ENCODE peak calls at places on chromosomes 5 and 9, in four cellular contexts. A is cardiac septum; N is activated T-helper 1 cell treated with anti-CD3 and anti-CD28 coated beads, Interleukin-2, amount 50 U/mL, for 16 hours; E is CD8-positive, alpha-beta memory T cell. P is an unnamed sample.

GRCh38 chr5:71883745-71884103 is 164.6 kb downstream of the CARTPT start:
- DNase-seq in A (no peak), N (no peak), E (no peak), P (no peak)

GRCh38 chr9:130658893-130659698 is 5.3 kb upstream of the PRDM12 start:
- DNase-seq in A (no peak), N (no peak), E (no peak), P (no peak)

GRCh38 chr5:142000709-142001484 is 11.9 kb downstream of the GNPDA1 start:
- DNase-seq in A (no peak), N (no peak), E (no peak), P (no peak)

GRCh38 chr5:107502711-107503110 is 168.0 kb downstream of the EFNA5 start:
- DNase-seq in A (no peak), N (no peak), E (no peak), P (no peak)

GRCh38 chr5:179821298-179822058 is 773 bp downstream of the SQSTM1 start:
- DNase-seq in A (peak), N (peak), E (peak), P (peak)

GRCh38 chr9:76191493-76191892 is 202.7 kb downstream of the RFK start:
- DNase-seq in A (no peak), N (no peak), E (no peak), P (no peak)

GRCh38 chr9:23686257-23686656 is 139.8 kb downstream of the ELAVL2 start:
- DNase-seq in A (no peak), N (no peak), E (no peak), P (no peak)

GRCh38 chr9:114087721-114088120 is 9.6 kb upstream of the AMBP start:
- DNase-seq in A (peak), N (no peak), E (no peak), P (no peak)

GRCh38 chr9:123421801-123422455 is 65.9 kb downstream of the CRB2 start:
- DNase-seq in A (peak), N (no peak), E (no peak), P (no peak)

P was measured in Jurkat, Clone E6-1.